ENCODE peak calls at places on chromosomes 2 and 18, in nine cellular contexts. K is K562, I is A549, R is SK-N-SH, X is transverse colon, J is sigmoid colon, D is ovary, G is stomach, L is GM12878. B is an unnamed sample.

GRCh38 chr2:40103163-40103562 is 324.1 kb upstream of the THUMPD2 start:
- DNase-seq in K (no peak), I (no peak), R (no peak), X (no peak), J (no peak), D (no peak), G (no peak), L (no peak), B (no peak)

GRCh38 chr2:202278944-202279343 is 13.4 kb downstream of the NOP58 start:
- DNase-seq in K (no peak), I (peak), R (peak), X (no peak), J (no peak), D (no peak), G (no peak), L (no peak), B (no peak)

GRCh38 chr2:201158111-201158929 is 24.6 kb upstream of the CASP10 start:
- DNase-seq in K (peak), I (peak), R (peak), X (peak), J (peak), D (peak), G (peak), L (peak), B (no peak)

GRCh38 chr2:150607471-150607870 is 120.0 kb upstream of the RND3 start:
- DNase-seq in K (no peak), I (no peak), R (no peak), X (no peak), J (no peak), D (no peak), G (no peak), L (no peak), B (no peak)

GRCh38 chr18:8469793-8470192 is 139.4 kb upstream of the RAB12 start:
- DNase-seq in K (no peak), I (no peak), R (no peak), X (no peak), J (no peak), D (no peak), G (no peak), L (no peak), B (no peak)

GRCh38 chr2:177256026-177256425 is 8.5 kb downstream of the NFE2L2 start:
- DNase-seq in K (no peak), I (no peak), R (no peak), X (no peak), J (no peak), D (no peak), G (no peak), L (no peak), B (no peak)

GRCh38 chr2:120932472-120932871 is 196.8 kb downstream of the GLI2 start:
- DNase-seq in K (no peak), I (no peak), R (no peak), X (no peak), J (no peak), D (no peak), G (no peak), L (no peak), B (no peak)

GRCh38 chr2:8479298-8479697 is 202.6 kb upstream of the ID2 start:
- DNase-seq in K (no peak), I (no peak), R (peak), X (no peak), J (peak), D (no peak), G (peak), L (no peak), B (peak)

GRCh38 chr2:230738924-230739323 is 26.3 kb downstream of the CAB39 start:
- DNase-seq in K (no peak), I (peak), R (no peak), X (no peak), J (no peak), D (no peak), G (no peak), L (no peak), B (no peak)

GRCh38 chr18:36809590-36810381 is 19.0 kb downstream of the TPGS2 start:
- DNase-seq in K (peak), I (peak), R (peak), X (peak), J (peak), D (peak), G (peak), L (peak), B (peak)

GRCh38 chr2:174841931-174842330 is 77.7 kb upstream of the CHRNA1 start:
- DNase-seq in K (no peak), I (no peak), R (no peak), X (no peak), J (no peak), D (no peak), G (no peak), L (no peak), B (no peak)

GRCh38 chr2:174846218-174846617 is 81.9 kb upstream of the CHRNA1 start:
- DNase-seq in K (no peak), I (no peak), R (peak), X (no peak), J (no peak), D (no peak), G (no peak), L (no peak), B (no peak)

GRCh38 chr2:174844295-174844708 is 80.0 kb upstream of the CHRNA1 start:
- DNase-seq in K (no peak), I (no peak), R (no peak), X (no peak), J (no peak), D (no peak), G (no peak), L (no peak), B (no peak)

GRCh38 chr2:174842496-174842895 is 78.2 kb upstream of the CHRNA1 start:
- DNase-seq in K (no peak), I (no peak), R (no peak), X (no peak), J (no peak), D (no peak), G (no peak), L (no peak), B (no peak)

DNA sequence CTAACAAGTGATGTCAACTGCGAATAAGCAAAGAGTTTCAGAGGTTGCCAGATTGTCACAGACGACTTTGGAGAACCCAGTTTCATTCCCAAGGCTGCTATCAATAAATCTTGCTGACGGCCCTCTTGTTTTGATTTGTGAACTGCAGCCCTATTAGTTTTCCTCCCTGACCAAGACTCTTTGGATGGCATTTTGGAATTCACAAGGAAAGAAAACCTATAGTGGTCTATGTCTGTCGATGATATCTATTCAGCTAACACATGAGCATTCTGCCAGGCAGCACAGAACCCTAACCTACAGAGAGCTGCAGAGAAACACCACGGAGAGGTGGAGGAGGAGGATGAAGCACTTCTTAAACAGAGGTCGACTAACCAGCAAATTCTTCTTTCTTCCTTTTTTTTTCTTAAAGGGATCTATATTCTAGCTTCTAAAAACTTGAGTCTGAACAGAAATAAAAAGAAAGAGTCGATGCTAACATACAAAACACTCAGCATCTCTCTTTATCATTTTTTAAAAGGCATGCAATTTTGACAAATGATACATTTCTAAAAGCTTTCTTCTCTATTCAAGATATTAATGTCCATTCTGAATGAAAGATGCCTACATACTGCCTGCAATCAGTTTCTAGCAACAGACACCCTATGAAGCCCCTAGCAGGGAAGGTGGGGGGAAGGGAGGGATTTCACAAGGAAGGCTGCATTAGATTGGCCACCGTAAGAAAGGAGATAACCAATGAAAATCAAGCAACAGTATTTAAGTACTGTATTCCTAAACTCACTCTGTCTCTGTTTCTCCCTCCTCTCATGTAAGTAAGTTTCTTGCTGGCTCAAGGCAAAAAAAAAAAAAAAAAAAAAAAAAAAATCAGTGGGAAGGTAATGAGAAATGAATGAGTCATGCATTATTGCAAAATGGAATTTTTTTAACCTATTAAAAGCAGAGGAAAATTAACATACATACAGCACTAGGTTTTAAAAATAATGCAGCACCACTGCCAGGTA is 83.0 kb upstream of the CHRNA1 start:
- DNase-seq in K (no peak), I (peak), R (peak), X (no peak), J (no peak), D (no peak), G (no peak), L (no peak), B (no peak)
- H3K4me3 ChIP-seq in K (no peak), I (no peak), R (peak), X (no peak), J (no peak), D (no peak), G (peak), L (no peak), B (peak)

GRCh38 chr18:49018961-49019445 is 68.2 kb upstream of the SMAD7 start:
- DNase-seq in K (no peak), I (no peak), R (peak), X (peak), J (peak), D (no peak), G (peak), L (no peak), B (peak)

GRCh38 chr18:49018553-49018943 is 67.8 kb upstream of the SMAD7 start:
- DNase-seq in K (no peak), I (no peak), R (peak), X (peak), J (no peak), D (no peak), G (peak), L (no peak), B (no peak)

GRCh38 chr18:49017813-49018552 is 67.2 kb upstream of the SMAD7 start:
- DNase-seq in K (no peak), I (no peak), R (peak), X (peak), J (peak), D (no peak), G (peak), L (no peak), B (no peak)

GRCh38 chr18:49015886-49016647 is 65.3 kb upstream of the SMAD7 start:
- DNase-seq in K (no peak), I (no peak), R (no peak), X (no peak), J (peak), D (no peak), G (peak), L (no peak), B (no peak)

GRCh38 chr18:49016648-49017539 is 66.1 kb upstream of the SMAD7 start:
- DNase-seq in K (peak), I (peak), R (peak), X (peak), J (peak), D (peak), G (peak), L (no peak), B (peak)
- TF ChIP-seq EP300 in K (no peak), I (no peak), R (no peak), X (no peak), J (no peak), D (no peak), G (no peak), L (no peak), B (no peak)

GRCh38 chr18:62876106-62876505 is 160.8 kb downstream of the PHLPP1 start:
- DNase-seq in K (no peak), I (peak), R (no peak), X (no peak), J (no peak), D (no peak), G (no peak), L (no peak), B (no peak)

GRCh38 chr18:62878305-62878704 is 163.0 kb downstream of the PHLPP1 start:
- DNase-seq in K (no peak), I (peak), R (no peak), X (no peak), J (no peak), D (no peak), G (no peak), L (no peak), B (no peak)

GRCh38 chr18:62875320-62875719 is 160.0 kb downstream of the PHLPP1 start:
- DNase-seq in K (no peak), I (no peak), R (no peak), X (no peak), J (no peak), D (no peak), G (no peak), L (no peak), B (no peak)

GRCh38 chr18:62876828-62877227 is 161.5 kb downstream of the PHLPP1 start:
- DNase-seq in K (no peak), I (no peak), R (no peak), X (no peak), J (no peak), D (no peak), G (no peak), L (no peak), B (no peak)

DNA sequence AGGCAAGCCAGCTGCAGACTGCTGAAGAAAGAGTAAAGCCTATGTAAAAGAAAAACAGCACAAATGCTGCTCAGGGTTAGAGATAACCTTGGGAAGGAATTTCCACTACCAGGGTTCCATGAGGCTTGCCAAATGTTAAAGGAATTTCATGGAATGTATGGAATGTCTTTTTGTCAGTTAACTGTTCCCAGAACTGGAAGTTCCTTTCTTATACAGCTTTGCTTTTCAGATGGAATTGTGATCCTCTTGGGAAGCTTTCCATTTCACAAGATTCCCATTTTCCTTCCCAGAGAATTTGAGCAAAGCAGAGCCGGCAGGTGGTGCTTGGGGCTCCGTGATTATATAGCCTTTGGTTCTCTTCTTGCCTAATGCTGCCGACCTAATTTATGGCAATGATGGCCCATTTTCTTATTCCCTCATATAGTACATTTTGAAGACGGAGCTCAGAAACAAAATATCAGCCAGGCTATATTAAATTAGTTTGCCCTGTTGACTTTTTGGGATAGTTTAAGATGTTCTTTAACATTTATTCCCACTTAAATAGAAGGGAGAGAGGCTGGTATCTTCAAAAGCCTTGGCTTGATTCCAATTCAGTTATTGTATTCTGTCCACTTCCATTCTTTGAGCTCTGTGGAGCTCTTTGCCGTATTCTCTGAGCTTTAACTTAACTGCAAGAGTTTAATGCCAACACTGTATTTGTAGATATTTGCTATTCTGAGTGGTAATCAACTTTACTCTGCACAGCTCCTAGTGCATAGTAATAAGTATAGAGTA is 162.3 kb downstream of the PHLPP1 start:
- DNase-seq in K (no peak), I (peak), R (no peak), X (no peak), J (no peak), D (no peak), G (no peak), L (no peak), B (no peak)
- H3K4me3 ChIP-seq in K (no peak), I (no peak), R (no peak), X (no peak), J (no peak), D (no peak), G (no peak), L (no peak), B (no peak)

DNA sequence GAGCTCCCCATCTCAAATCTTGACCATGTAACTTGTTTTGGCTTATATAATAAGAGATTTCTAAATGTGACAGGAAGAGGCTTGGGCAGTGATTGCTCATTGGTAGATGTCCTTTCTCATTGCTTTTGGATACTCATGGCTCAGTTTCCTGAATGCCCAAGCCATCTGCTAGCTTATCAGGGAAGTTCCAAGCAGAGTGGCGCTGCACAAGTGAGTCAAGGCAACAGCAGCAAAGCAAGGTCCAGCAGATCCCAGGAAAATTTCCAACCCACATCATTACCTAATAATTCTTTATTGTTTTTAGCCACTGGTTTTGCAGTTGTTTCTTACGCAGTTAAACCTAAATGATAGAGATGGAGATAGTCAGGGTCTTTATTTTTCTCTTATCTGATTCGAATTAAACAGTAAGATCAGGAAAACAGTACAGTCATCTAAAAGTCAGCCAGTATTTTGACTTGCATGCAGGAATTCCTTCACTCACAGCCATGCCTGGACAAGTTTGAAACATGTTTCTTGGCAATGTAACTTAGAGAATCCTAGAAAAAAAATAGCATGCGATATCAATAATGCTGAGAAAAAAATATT is 349.7 kb upstream of the TMEFF2 start:
- DNase-seq in K (no peak), I (no peak), R (no peak), X (no peak), J (no peak), D (no peak), G (no peak), L (no peak), B (no peak)
- TF ChIP-seq EP300 in K (no peak), I (no peak), R (no peak), X (no peak), J (no peak), D (no peak), G (no peak), L (no peak), B (no peak)

GRCh38 chr18:79071037-79071960 is 2.1 kb downstream of the ATP9B start:
- DNase-seq in K (no peak), I (no peak), R (no peak), X (no peak), J (no peak), D (no peak), G (no peak), L (no peak), B (no peak)
- H3K4me3 ChIP-seq in K (peak), I (no peak), R (no peak), X (no peak), J (no peak), D (no peak), G (no peak), L (peak), B (no peak)